ENCODE peak calls at places on chromosome 5, in seven cellular contexts. C, D, O, Y, E, T and Z are unnamed samples.

GRCh38 chr5:43027054-43027785 is 12.9 kb downstream of the ANXA2R start:
- DNase-seq in C (no peak), D (no peak), O (no peak), Y (no peak), E (no peak), T (no peak), Z (no peak)

GRCh38 chr5:177608243-177609075 is 8.5 kb downstream of the B4GALT7 start:
- DNase-seq in C (no peak), D (no peak), O (no peak), Y (no peak), E (no peak), T (no peak), Z (no peak)

GRCh38 chr5:54637654-54638053 is 120.1 kb downstream of the SNX18 start:
- DNase-seq in C (no peak), D (peak; percentile 76), O (no peak), Y (peak; percentile 43), E (no peak), T (no peak), Z (no peak)

GRCh38 chr5:14186132-14186830 is 43.1 kb downstream of the TRIO start:
- DNase-seq in C (no peak), D (peak; percentile 83), O (no peak), Y (peak; percentile 45), E (no peak), T (no peak), Z (no peak)

GRCh38 chr5:98398465-98398864 is 375.0 kb upstream of the RGMB start:
- DNase-seq in C (no peak), D (no peak), O (no peak), Y (no peak), E (no peak), T (no peak), Z (no peak)

GRCh38 chr5:3032513-3032912 is 281.0 kb upstream of the IRX2 start:
- DNase-seq in C (no peak), D (no peak), O (no peak), Y (no peak), E (no peak), T (no peak), Z (no peak)

GRCh38 chr5:88661870-88662207 is 221.1 kb downstream of the MEF2C start:
- DNase-seq in C (no peak), D (no peak), O (no peak), Y (no peak), E (no peak), T (no peak), Z (no peak)

GRCh38 chr5:92017786-92018185 is 634.7 kb upstream of the ARRDC3 start:
- DNase-seq in C (no peak), D (peak; percentile 20), O (no peak), Y (peak; percentile 48), E (no peak), T (no peak), Z (no peak)

GRCh38 chr5:135024956-135025729 is 8.9 kb downstream of the PITX1 start:
- DNase-seq in C (no peak), D (no peak), O (no peak), Y (no peak), E (no peak), T (no peak), Z (no peak)

GRCh38 chr5:34866989-34867471 is 28.1 kb downstream of the TTC23L start:
- DNase-seq in C (no peak), D (no peak), O (no peak), Y (no peak), E (no peak), T (no peak), Z (no peak)

GRCh38 chr5:1199649-1200494 is 1.5 kb upstream of the SLC6A19 start:
- DNase-seq in C (no peak), D (no peak), O (peak; percentile 3), Y (no peak), E (no peak), T (no peak), Z (no peak)

GRCh38 chr5:139765040-139765408 is 30.6 kb upstream of the PSD2 start:
- DNase-seq in C (no peak), D (no peak), O (no peak), Y (no peak), E (no peak), T (no peak), Z (no peak)

GRCh38 chr5:168085321-168086040 is 206.0 kb upstream of the WWC1 start:
- DNase-seq in C (no peak), D (peak; percentile 16), O (no peak), Y (peak; percentile 78), E (no peak), T (no peak), Z (no peak)

GRCh38 chr5:78467744-78468357 is 107.4 kb downstream of the SCAMP1 start:
- DNase-seq in C (no peak), D (peak; percentile 78), O (no peak), Y (peak; percentile 62), E (no peak), T (no peak), Z (no peak)

GRCh38 chr5:181121675-181122561 is 9.1 kb downstream of the OR2V1 start:
- DNase-seq in C (no peak), D (no peak), O (no peak), Y (no peak), E (no peak), T (no peak), Z (no peak)

GRCh38 chr5:83222906-83223305 is 145.6 kb downstream of the XRCC4 start:
- DNase-seq in C (no peak), D (no peak), O (no peak), Y (no peak), E (no peak), T (no peak), Z (no peak)